ENCODE peak calls at places on chromosomes 16 and 17, in five cellular contexts. R is NCI-H2171 treated with DMSO at 0.1 percent for 48 hours, W is NCI-H774, Q is AG04449, B is small intestine. P is an unnamed sample.

GRCh38 chr16:3020604-3021448 is 658 bp downstream of the TNFRSF12A start:
- DNase-seq in R (no peak), Q (no peak), W (no peak), B (peak; percentile 79), P (peak; percentile 26)

GRCh38 chr16:25198021-25198420 is 18.7 kb upstream of the AQP8 start:
- DNase-seq in W (no peak), B (no peak), R (no peak), Q (no peak), P (no peak)

GRCh38 chr16:46883353-46883689 is 841 bp upstream of the GPT2 start:
- DNase-seq in Q (no peak), B (no peak), R (no peak), W (peak; percentile 38), P (peak; percentile 74)

GRCh38 chr17:72699566-72699965 is 392.9 kb downstream of the SLC39A11 start:
- DNase-seq in Q (no peak), W (no peak), B (no peak), R (no peak), P (peak; percentile 48)

GRCh38 chr17:10170233-10170632 is 28.2 kb downstream of the GAS7 start:
- DNase-seq in W (no peak), R (no peak), B (no peak), Q (no peak), P (no peak)

GRCh38 chr16:15652293-15653001 is 2.4 kb downstream of the NDE1 start:
- DNase-seq in R (no peak), B (no peak), W (no peak), Q (no peak), P (no peak)

GRCh38 chr17:58809564-58809936 is 53.9 kb downstream of the PPM1E start:
- DNase-seq in W (no peak), Q (no peak), R (peak; percentile 20), B (peak; percentile 60), P (no peak)

GRCh38 chr17:61250335-61250890 is 149.2 kb upstream of the TBX2 start:
- DNase-seq in Q (peak; percentile 24), R (no peak), W (no peak), B (no peak), P (no peak)